ENCODE peak calls at places on chromosomes 1 and 21, in nine cellular contexts. S is tibial nerve, Q is mammary epithelial cell, A is IMR-90, D is endothelial cell, K is AG10803, L is body of pancreas, U is pancreas, Z is fibroblast of mammary gland. J is an unnamed sample.

GRCh38 chr1:14913475-14914155 is 239.9 kb upstream of the TMEM51 start:
- DNase-seq in Q (peak; percentile 85), Z (no peak), A (no peak), K (no peak), L (no peak), S (no peak), U (no peak), D (no peak), J (no peak)

GRCh38 chr1:39590546-39590945 is 14.0 kb upstream of the PABPC4 start:
- DNase-seq in K (peak; percentile 38), D (no peak), A (peak; percentile 53), S (no peak), L (no peak), Q (peak; percentile 23), Z (peak; percentile 58), U (no peak), J (no peak)

GRCh38 chr1:212588137-212588510 is 20.4 kb upstream of the ATF3 start:
- DNase-seq in U (no peak), L (no peak), Q (no peak), S (no peak), A (no peak), D (no peak), Z (no peak), K (no peak), J (no peak)

GRCh38 chr1:51859737-51860136 is 18.8 kb downstream of the NRDC start:
- DNase-seq in S (no peak), U (no peak), K (no peak), L (no peak), Q (no peak), A (no peak), Z (no peak), D (no peak), J (no peak)

GRCh38 chr21:16125274-16125673 is 395.5 kb downstream of the USP25 start:
- DNase-seq in K (peak; percentile 67), D (no peak), L (no peak), Z (peak; percentile 78), A (no peak), Q (no peak), S (no peak), U (no peak), J (no peak)

GRCh38 chr1:225493591-225494246 is 65.9 kb upstream of the LBR start:
- DNase-seq in S (no peak), Q (no peak), Z (no peak), K (no peak), D (no peak), L (no peak), U (no peak), A (no peak), J (no peak)

GRCh38 chr1:15755643-15756040 is 3.0 kb upstream of the FBLIM1 start:
- DNase-seq in K (no peak), Q (no peak), S (no peak), D (no peak), U (no peak), Z (no peak), A (no peak), L (no peak), J (no peak)

GRCh38 chr1:9293512-9294439 is 1.1 kb downstream of the SPSB1 start:
- DNase-seq in L (peak; percentile 43), Z (peak; percentile 57), Q (no peak), K (peak; percentile 50), D (no peak), U (no peak), A (peak; percentile 48), S (no peak), J (no peak)

GRCh38 chr21:43370091-43370658 is 56.8 kb downstream of the SIK1 start:
- DNase-seq in D (no peak), K (peak; percentile 14), Q (peak; percentile 61), L (no peak), A (peak; percentile 17), S (no peak), U (no peak), Z (peak; percentile 64), J (no peak)

GRCh38 chr1:167812972-167813371 is 91.2 kb downstream of the MPZL1 start:
- DNase-seq in K (no peak), A (no peak), S (no peak), D (no peak), Z (no peak), Q (no peak), L (no peak), U (no peak), J (no peak)

GRCh38 chr1:118136511-118136937 is 48.5 kb downstream of the SPAG17 start:
- DNase-seq in Q (peak; percentile 86), S (no peak), L (no peak), D (no peak), U (no peak), K (peak; percentile 86), Z (peak; percentile 90), A (peak; percentile 90), J (no peak)

GRCh38 chr1:236823559-236823958 is 28.5 kb downstream of the MTR start:
- DNase-seq in D (no peak), L (no peak), S (no peak), K (no peak), Z (no peak), A (no peak), U (no peak), Q (no peak), J (no peak)

GRCh38 chr1:47867447-47868347 is 129.5 kb downstream of the TRABD2B start:
- DNase-seq in U (no peak), S (no peak), L (no peak), Q (no peak), A (no peak), Z (no peak), K (no peak), D (no peak), J (no peak)

GRCh38 chr1:145706282-145706681 is 886 bp downstream of the PDZK1 start:
- DNase-seq in K (peak; percentile 39), L (no peak), U (no peak), D (no peak), Z (peak; percentile 16), A (peak; percentile 59), Q (peak; percentile 94), S (no peak), J (no peak)

GRCh38 chr1:226371049-226371694 is 36.7 kb downstream of the PARP1 start:
- DNase-seq in S (no peak), K (no peak), D (no peak), Q (no peak), L (no peak), A (no peak), Z (no peak), U (no peak), J (no peak)

DNA sequence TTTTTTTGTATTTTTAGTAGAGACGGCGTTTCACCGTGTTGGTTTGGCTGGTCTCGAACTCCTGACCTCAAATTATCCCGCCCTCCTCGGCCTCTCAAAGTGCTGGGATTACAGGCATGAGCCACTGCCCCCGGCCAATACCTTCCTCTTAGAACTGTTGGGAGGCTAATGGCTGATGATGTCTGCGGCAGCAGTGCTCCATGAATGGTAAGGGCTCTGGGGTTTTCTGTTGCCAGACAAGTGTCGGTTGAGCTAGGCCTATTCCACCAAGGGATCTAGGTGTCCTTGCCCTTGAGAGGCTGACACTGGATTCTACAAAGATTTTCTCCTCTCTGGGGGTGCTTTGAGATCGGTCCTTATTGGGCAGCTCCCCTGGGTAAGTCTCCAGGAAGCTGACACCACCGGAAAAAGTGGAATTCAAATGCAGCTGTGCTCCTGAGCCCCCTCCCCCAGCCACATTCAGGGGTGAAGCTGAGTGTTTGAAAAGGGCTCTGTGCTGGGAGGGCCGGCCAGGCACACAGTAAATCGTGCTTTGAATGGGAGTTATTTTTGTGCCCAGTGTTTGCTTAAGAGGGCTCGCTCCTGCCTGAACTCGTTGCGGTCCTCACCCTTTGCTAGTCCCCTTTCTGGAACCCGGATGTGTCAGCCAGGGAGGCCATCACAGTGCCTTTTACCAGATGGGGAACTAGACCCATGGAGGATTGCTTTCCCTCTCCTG is 5.2 kb downstream of the SOX13 start:
- DNase-seq in L (no peak), Z (no peak), K (no peak), A (peak; percentile 9), Q (peak; percentile 33), U (no peak), S (no peak), D (peak; percentile 31), J (no peak)
- TF ChIP-seq CTCF in L (no peak), Z (no peak), K (no peak), A (no peak), Q (no peak), U (no peak), S (no peak), D (no peak), J (no peak)

DNA sequence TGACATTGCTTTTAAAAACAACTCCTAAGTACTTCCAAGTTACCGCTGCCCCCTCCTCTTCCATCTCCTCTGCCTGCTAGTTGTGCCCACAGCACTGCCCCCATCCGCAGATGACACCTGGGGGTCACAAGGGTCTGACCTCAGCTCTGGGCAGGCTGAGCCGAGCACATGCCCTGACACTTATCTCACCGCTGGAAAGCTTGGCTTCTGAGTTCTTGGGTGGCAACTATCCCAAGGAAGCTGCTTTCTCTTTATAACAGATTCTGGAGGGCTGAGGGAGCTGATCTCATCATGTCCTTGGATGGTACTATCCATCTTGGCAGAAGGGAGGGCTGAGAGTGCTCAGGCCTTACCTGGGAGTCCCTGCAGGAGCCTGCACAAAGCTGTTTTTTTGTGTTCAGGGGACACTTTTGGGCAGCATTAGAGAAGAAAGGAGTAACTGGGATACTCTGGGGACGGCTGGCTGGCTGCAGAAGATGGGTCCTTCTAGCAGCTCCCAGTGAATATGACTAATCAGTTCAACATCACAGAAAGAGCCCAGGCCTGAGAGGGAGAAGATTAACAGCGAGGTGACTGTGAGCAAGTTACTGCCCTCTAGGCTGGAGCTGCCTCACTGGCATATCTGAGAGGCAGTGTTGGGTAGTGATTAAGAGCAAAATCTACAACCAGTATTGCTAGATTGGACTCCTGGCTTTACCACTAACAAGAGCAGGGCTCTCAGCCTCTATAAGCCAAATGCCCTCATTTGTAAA is 71.6 kb downstream of the PLXNA2 start:
- DNase-seq in Z (no peak), D (no peak), S (no peak), Q (no peak), U (no peak), L (no peak), A (peak; percentile 19), K (no peak), J (no peak)
- TF ChIP-seq CTCF in Z (no peak), D (no peak), S (no peak), Q (no peak), U (no peak), L (no peak), A (no peak), K (peak; percentile 14), J (no peak)

DNA sequence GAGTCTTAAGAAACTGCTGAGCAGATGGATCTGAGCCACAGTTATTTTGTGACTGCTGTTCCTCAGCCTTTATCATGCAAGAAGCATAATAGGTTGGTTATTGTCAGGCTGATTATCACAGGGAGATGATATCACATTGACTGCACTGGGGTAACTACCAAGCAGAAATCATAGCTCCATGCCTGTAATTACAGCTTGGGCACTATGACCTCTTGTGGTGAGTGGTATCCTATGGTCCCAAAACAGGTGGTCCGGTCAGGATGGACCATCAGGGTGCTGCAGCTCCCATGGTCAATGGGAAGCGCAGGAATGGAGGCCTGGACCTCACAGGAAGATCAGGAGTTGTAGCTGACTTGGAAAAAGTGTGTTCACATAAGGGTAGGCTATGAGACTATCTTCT is 11.4 kb upstream of the ATP2B4 start:
- DNase-seq in L (no peak), Q (no peak), A (no peak), Z (no peak), K (no peak), U (no peak), D (no peak), S (no peak), J (no peak)
- TF ChIP-seq CTCF in L (no peak), Q (no peak), A (no peak), Z (no peak), K (no peak), U (no peak), D (no peak), S (no peak), J (no peak)

GRCh38 chr1:79448426-79448825 is 441.9 kb upstream of the ADGRL4 start:
- DNase-seq in Q (no peak), Z (peak; percentile 38), S (no peak), L (no peak), K (peak; percentile 2), A (no peak), D (no peak), U (no peak), J (no peak)
- TF ChIP-seq CTCF in Q (no peak), Z (no peak), S (no peak), L (no peak), K (no peak), A (no peak), D (no peak), U (no peak), J (no peak)